ENCODE peak calls at places on chromosome 2, in four cellular contexts. D, C, U and Y are unnamed samples.

GRCh38 chr2:239227661-239228371 is 173.0 kb downstream of the HDAC4 start:
- DNase-seq in U (no peak), D (no peak), C (no peak), Y (no peak)

GRCh38 chr2:75710577-75711253 is at the start of gene GCFC2:
- DNase-seq in D (peak), U (peak), C (peak), Y (peak)

GRCh38 chr2:14903709-14904374 is 271.3 kb downstream of the LRATD1 start:
- DNase-seq in C (no peak), D (peak), U (peak), Y (peak)

GRCh38 chr2:150097891-150098595 is 389.4 kb downstream of the RND3 start:
- DNase-seq in D (peak), C (no peak), U (no peak), Y (peak)

GRCh38 chr2:179049546-179050311 is at the start of gene CCDC141:
- DNase-seq in C (no peak), U (no peak), D (no peak), Y (no peak)

GRCh38 chr2:99900589-99900988 is 241.8 kb downstream of the AFF3 start:
- DNase-seq in D (peak), C (no peak), U (no peak), Y (no peak)

GRCh38 chr2:102488063-102488462 is 15.0 kb downstream of the SLC9A4 start:
- DNase-seq in C (no peak), U (no peak), D (peak), Y (no peak)

GRCh38 chr2:98561902-98562695 is 46.2 kb downstream of the COA5 start:
- DNase-seq in U (no peak), C (no peak), D (no peak), Y (no peak)

GRCh38 chr2:113795405-113795920 is 39.0 kb upstream of the SLC35F5 start:
- DNase-seq in D (no peak), U (no peak), C (no peak), Y (no peak)

GRCh38 chr2:66578853-66579158 is 143.9 kb downstream of the MEIS1 start:
- DNase-seq in C (no peak), D (no peak), U (no peak), Y (no peak)

GRCh38 chr2:150309681-150310080 is 177.8 kb downstream of the RND3 start:
- DNase-seq in D (peak), C (no peak), U (no peak), Y (no peak)

GRCh38 chr2:151826737-151827157 is 1.5 kb downstream of the ARL5A start:
- DNase-seq in C (no peak), U (no peak), D (peak), Y (peak)

GRCh38 chr2:98412751-98413445 is 31.8 kb upstream of the INPP4A start:
- DNase-seq in D (peak), C (no peak), U (peak), Y (peak)

GRCh38 chr2:184336688-184337087 is 261.6 kb upstream of the ZNF804A start:
- DNase-seq in D (peak), U (no peak), C (no peak), Y (peak)

GRCh38 chr2:37439131-37439642 is 94.8 kb downstream of the QPCT start:
- DNase-seq in C (no peak), U (no peak), D (no peak), Y (no peak)

GRCh38 chr2:120702061-120702460 is 33.6 kb upstream of the GLI2 start:
- DNase-seq in C (no peak), D (no peak), U (no peak), Y (no peak)

GRCh38 chr2:144480257-144480656 is 39.7 kb downstream of the ZEB2 start:
- DNase-seq in U (no peak), D (no peak), C (no peak), Y (no peak)

GRCh38 chr2:241314181-241314932 is 1.1 kb downstream of the HDLBP start:
- DNase-seq in C (no peak), U (no peak), D (peak), Y (peak)

GRCh38 chr2:138433995-138434991 is 67.3 kb upstream of the SPOPL start:
- DNase-seq in U (no peak), C (no peak), D (peak), Y (no peak)

GRCh38 chr2:210534879-210535278 is 21.5 kb upstream of the CPS1 start:
- DNase-seq in C (no peak), U (no peak), D (no peak), Y (no peak)

GRCh38 chr2:26572589-26572988 is 68.6 kb downstream of the CIB4 start:
- DNase-seq in U (no peak), C (no peak), D (no peak), Y (no peak)

GRCh38 chr2:136399667-136400316 is 281.8 kb upstream of the CXCR4 start:
- DNase-seq in U (no peak), D (peak), C (no peak), Y (no peak)

GRCh38 chr2:9219027-9219445 is 12.4 kb downstream of the ASAP2 start:
- DNase-seq in C (no peak), U (no peak), D (no peak), Y (peak)

GRCh38 chr2:68853035-68853434 is 18.2 kb downstream of the BMP10 start:
- DNase-seq in D (peak), C (no peak), U (no peak), Y (peak)

GRCh38 chr2:64837925-64838641 is 151.1 kb upstream of the SLC1A4 start:
- DNase-seq in D (peak), U (no peak), C (no peak), Y (peak)

GRCh38 chr2:216596986-216597509 is 36.2 kb upstream of the IGFBP2 start:
- DNase-seq in D (no peak), C (no peak), U (peak), Y (no peak)

GRCh38 chr2:237297421-237298155 is 116.4 kb downstream of the COL6A3 start:
- DNase-seq in U (no peak), D (no peak), C (no peak), Y (no peak)

GRCh38 chr2:178477443-178478099 is 829 bp downstream of the FKBP7 start:
- DNase-seq in U (no peak), D (no peak), C (no peak), Y (no peak)

GRCh38 chr2:218897394-218898108 is 16.9 kb downstream of the WNT10A start:
- DNase-seq in U (no peak), D (no peak), C (no peak), Y (no peak)

GRCh38 chr2:106816974-106817373 is 69.0 kb downstream of the ST6GAL2 start:
- DNase-seq in D (no peak), C (no peak), U (no peak), Y (no peak)

GRCh38 chr2:157771234-157771633 is 104.9 kb downstream of the ACVR1 start:
- DNase-seq in D (no peak), U (no peak), C (no peak), Y (no peak)